ENCODE peak calls at places on chromosomes 6 and 20, in four cellular contexts. N, B, J and T are unnamed samples.

GRCh38 chr20:12152996-12153395 is 235.3 kb downstream of the BTBD3 start:
- DNase-seq in J (no peak), N (no peak), B (no peak), T (no peak)

GRCh38 chr6:82704048-82704447 is 340.4 kb downstream of the TPBG start:
- DNase-seq in J (no peak), B (no peak), N (no peak), T (no peak)

GRCh38 chr20:14208956-14209355 is 128.5 kb downstream of the FLRT3 start:
- DNase-seq in J (no peak), N (no peak), B (no peak), T (no peak)

GRCh38 chr20:63118786-63119450 is 97.0 kb downstream of the YTHDF1 start:
- DNase-seq in B (no peak), J (no peak), N (no peak), T (no peak)

GRCh38 chr6:40695114-40695513 is 108.0 kb upstream of the LRFN2 start:
- DNase-seq in B (no peak), J (no peak), N (no peak), T (peak; percentile 27)

GRCh38 chr6:108730556-108731228 is 117.5 kb upstream of the ARMC2 start:
- DNase-seq in N (no peak), B (no peak), J (no peak), T (no peak)

GRCh38 chr6:170347091-170347490 is 40.5 kb downstream of the FAM120B start:
- DNase-seq in N (no peak), B (no peak), J (no peak), T (no peak)

GRCh38 chr6:149860834-149861602 is 3.1 kb downstream of the LRP11 start:
- DNase-seq in N (no peak), J (no peak), B (no peak), T (no peak)

GRCh38 chr20:63945031-63945658 is 11.1 kb downstream of the UCKL1 start:
- DNase-seq in N (no peak), J (no peak), B (no peak), T (no peak)

GRCh38 chr20:38842017-38842416 is 36.5 kb downstream of the PPP1R16B start:
- DNase-seq in N (no peak), B (no peak), J (no peak), T (no peak)

GRCh38 chr6:112348891-112349736 is 2.0 kb downstream of the RFPL4B start:
- DNase-seq in N (no peak), J (no peak), B (no peak), T (no peak)

GRCh38 chr6:44667226-44667625 is 279.7 kb downstream of the CDC5L start:
- DNase-seq in B (no peak), J (peak; percentile 84), N (no peak), T (no peak)

GRCh38 chr6:21382821-21383455 is 210.6 kb upstream of the SOX4 start:
- DNase-seq in J (no peak), B (no peak), N (no peak), T (no peak)

GRCh38 chr6:108118791-108119211 is 44.3 kb upstream of the OSTM1 start:
- DNase-seq in B (no peak), J (no peak), N (no peak), T (no peak)

GRCh38 chr6:86192123-86192522 is 549.4 kb upstream of the SYNCRIP start:
- DNase-seq in B (no peak), J (peak; percentile 0), N (peak; percentile 15), T (peak; percentile 58)

GRCh38 chr6:117890172-117890571 is 16.9 kb upstream of the SLC35F1 start:
- DNase-seq in B (no peak), N (no peak), J (no peak), T (no peak)

GRCh38 chr6:39218868-39219567 is 10.3 kb downstream of the KCNK5 start:
- DNase-seq in N (no peak), B (no peak), J (peak; percentile 1), T (no peak)

GRCh38 chr20:3679749-3680700 is 1.8 kb downstream of the ADAM33 start:
- DNase-seq in B (no peak), N (no peak), J (peak; percentile 44), T (no peak)
- H3K4me3 ChIP-seq in B (no peak overlapping the region), N (no peak overlapping the region), J (no peak overlapping the region), T (no peak overlapping the region)

DNA sequence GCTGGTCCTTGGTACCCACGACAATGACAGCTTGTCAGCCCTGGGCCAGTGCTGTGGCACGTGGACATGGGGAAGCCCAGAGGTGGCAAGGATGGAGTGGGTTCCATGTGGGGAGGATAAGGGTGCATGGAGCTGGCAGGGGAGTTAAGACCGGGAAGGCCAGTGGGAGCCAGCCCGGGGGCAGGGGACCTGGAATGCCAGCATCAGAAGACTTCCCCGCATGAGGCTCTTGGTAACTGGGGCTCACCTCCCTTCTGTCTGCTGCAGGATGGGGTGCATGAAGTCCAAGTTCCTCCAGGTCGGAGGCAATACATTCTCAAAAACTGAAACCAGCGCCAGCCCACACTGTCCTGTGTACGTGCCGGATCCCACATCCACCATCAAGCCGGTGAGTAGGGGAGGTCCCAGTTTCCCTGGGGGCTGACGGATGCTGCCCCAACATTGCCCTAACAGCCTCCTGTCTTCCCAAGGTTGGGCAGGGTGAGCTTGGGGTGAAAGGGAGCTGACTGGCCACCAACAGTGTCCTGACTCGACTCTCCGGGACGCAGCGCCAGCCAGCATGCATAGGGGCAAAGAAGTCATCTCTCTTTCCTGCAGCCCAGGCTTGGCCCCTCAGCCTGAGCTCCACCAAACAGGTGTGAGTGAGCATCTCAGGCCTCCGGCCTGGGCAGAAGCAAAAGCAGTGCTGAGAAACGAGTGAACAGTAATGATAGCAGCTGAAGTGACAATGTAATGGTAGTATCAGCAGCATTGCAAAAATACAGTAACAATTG is 19.5 kb downstream of the HCK start:
- DNase-seq in B (no peak), J (no peak), N (no peak), T (no peak)
- H3K4me3 ChIP-seq in B (no peak overlapping the region), J (no peak overlapping the region), N (no peak overlapping the region), T (no peak overlapping the region)

DNA sequence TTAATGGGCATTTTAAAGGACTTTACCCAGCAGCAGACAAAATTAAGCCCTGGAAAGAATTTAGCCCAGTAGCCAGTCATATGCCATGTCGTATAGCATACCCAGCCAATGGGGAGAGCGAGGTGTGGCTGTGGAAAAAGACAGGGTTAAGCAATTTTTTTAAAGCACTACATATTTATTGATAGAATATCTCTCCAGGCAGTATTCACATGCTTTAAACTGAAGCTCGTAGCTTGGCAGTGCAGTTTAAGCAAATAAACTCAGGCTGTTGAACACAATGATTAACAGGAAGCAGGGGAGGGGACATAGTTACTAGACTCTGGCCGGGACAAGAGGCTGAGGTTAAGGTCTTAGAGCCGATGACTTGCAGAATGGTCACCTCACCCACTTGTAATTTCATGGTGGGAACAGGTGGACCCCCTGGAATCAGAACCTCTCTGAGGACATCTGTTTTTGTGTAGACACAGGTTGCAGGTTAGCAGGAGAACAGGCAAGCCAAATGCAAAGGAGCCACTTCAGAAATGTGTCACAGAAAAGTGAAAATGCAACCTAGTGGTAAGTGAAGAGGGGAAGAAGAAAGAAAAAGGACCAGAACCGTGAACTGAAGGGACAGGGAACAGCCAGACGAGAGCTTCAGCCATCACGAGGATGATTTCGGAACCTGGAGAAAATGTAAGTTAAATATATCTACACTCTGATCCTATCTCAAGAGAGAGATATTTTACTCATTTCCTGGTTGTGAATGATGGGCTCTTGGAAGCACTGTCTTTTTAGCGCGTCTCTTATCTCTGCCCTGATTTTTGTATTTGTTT is 7.2 kb downstream of the GCNT2 start:
- DNase-seq in B (peak; percentile 44), N (peak; percentile 35), J (peak; percentile 74), T (no peak)
- H3K4me3 ChIP-seq in B (peak overlapping the region; percentile 32), N (peak overlapping the region; percentile 25), J (peak overlapping the region; percentile 33), T (no peak overlapping the region)

DNA sequence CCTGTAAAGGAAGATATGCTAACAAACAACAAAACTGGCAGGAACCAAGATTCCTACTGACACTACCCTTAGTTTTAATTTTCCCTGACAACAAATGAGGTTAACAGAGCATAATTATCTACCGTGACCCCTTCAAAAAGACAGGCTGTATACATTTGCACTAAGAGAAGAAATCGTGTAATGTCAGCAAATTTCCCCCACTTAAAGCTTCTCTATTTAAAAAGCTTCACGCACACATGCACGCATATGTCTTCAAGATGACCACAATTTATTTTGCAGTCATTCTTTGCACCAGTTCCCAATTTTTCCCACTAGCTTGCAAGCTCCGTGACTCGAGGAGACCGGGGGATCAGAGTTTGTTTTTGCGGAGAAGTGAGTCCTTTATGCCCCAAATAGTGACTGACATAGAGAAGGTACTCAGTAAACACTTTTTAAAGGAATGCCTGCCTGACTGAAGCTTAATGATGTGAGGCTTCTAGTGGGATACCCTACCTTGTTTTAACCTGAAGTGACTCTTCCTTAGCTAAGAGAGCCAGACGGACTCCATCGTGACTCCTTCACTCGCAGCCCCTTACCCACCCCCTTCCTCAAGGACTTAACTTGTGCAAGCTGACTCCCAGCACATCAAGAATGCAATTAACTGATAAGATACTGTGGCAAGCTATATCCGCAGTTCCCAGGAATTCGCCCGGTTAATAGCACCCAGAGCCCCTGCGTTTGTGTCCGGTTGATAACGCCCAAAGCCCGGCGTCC is 9.3 kb upstream of the NQO2 start:
- DNase-seq in J (peak; percentile 60), B (peak; percentile 50), N (no peak), T (no peak)
- H3K4me3 ChIP-seq in J (peak overlapping the region; percentile 71), B (peak overlapping the region; percentile 37), N (peak overlapping the region; percentile 34), T (peak overlapping the region; percentile 86)

GRCh38 chr6:32815115-32815514 is 1.7 kb downstream of the HLA-DOB start:
- DNase-seq in N (no peak), J (peak; percentile 18), B (no peak), T (no peak)

GRCh38 chr6:32815996-32816395 is 806 bp downstream of the HLA-DOB start:
- DNase-seq in N (no peak), B (no peak), J (no peak), T (no peak)

GRCh38 chr6:32814145-32814544 is 2.7 kb downstream of the HLA-DOB start:
- DNase-seq in J (no peak), B (no peak), N (no peak), T (no peak)

GRCh38 chr6:32818867-32819266 is 2.1 kb upstream of the HLA-DOB start:
- DNase-seq in N (no peak), B (no peak), J (no peak), T (no peak)

DNA sequence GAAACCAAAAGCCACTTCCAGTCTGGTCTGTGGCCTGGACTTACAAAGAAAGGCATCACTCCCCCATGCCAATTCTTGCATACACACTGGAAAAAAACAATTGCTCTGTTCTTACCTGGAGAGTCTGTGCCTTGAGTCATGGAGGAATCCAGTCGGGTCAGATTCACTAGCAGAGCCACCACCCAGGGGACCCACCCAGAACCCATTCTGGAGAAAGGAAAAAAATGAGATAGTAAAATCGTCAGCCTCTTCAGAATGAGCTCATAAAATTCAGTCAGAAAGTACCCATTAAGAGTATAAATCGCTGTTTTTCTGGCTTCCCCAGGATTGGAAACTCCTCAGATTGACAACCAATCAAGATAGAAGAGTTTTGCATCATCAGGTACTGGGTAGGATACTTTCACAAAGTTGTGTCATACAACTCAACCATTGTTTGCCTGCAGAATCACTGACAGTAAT is at the start of gene HLA-DOB:
- DNase-seq in B (no peak), J (no peak), N (no peak), T (peak; percentile 30)
- H3K4me3 ChIP-seq in B (no peak within 1 kb of the TSS), J (no peak within 1 kb of the TSS), N (no peak within 1 kb of the TSS), T (no peak within 1 kb of the TSS)

DNA sequence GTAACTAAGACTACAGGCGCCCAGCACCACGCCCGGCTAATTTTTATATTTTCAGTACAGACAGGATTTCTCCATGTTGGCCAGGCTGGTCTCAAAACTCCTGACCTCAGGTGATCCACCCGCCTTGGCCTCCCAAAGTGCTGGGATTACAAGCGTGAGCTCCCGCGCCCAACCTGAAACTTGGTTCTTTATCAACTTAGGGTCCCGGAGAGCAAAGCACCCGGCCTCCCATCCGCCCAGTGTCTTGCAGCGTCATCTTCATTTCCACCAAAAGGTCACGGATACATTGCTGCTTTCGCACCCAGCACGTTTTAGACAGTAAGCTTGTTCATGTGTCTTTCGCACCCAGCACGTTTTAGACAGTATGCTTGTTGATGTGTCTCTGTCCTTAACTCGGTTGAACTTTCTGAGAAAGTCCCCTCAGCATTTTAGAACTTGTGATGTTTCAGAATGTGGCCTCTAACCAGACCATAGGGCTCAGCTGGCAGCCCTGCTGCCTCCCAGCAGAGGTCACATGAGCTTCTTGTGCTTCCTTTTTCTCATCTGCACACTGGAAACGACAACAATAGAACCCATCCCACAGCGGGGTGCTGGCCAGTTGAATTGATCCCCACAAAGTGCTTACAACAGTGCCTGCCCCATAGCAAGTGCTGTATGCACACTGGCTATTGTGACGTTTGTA is 48.8 kb downstream of the PRR18 start:
- DNase-seq in N (peak; percentile 39), J (no peak), B (no peak), T (no peak)
- H3K4me3 ChIP-seq in N (no peak overlapping the region), J (no peak overlapping the region), B (no peak overlapping the region), T (no peak overlapping the region)